ENCODE peak calls at places on chromosomes 5 and 9, in nine cellular contexts. P is transverse colon, R is prostate gland, H is uterus, N is heart left ventricle, F is body of pancreas, C is ovary, I is IMR-90, X is spleen. L is an unnamed sample.

GRCh38 chr9:5459289-5459829 is 9.0 kb downstream of the CD274 start:
- DNase-seq in N (no peak), P (no peak), I (no peak), F (no peak), C (no peak), R (no peak), X (no peak), H (no peak), L (no peak)

GRCh38 chr5:125083932-125084331 is 337.5 kb upstream of the ZNF608 start:
- DNase-seq in R (no peak), N (no peak), H (no peak), P (no peak), F (no peak), X (no peak), I (peak; percentile 93), C (no peak), L (no peak)

GRCh38 chr9:93060746-93061259 is 2.3 kb downstream of the SUSD3 start:
- DNase-seq in X (no peak), H (peak; percentile 83), C (peak; percentile 81), I (peak; percentile 41), F (peak; percentile 61), R (no peak), P (no peak), N (no peak), L (peak; percentile 85)

GRCh38 chr5:172266071-172266675 is 17.4 kb downstream of the UBTD2 start:
- DNase-seq in X (no peak), C (no peak), P (no peak), I (peak; percentile 25), N (no peak), F (no peak), H (no peak), R (no peak), L (no peak)

GRCh38 chr5:136016945-136017530 is 11.8 kb upstream of the TGFBI start:
- DNase-seq in C (no peak), I (peak; percentile 74), H (no peak), P (no peak), F (no peak), X (no peak), N (peak; percentile 45), R (no peak), L (no peak)

GRCh38 chr5:4700082-4700481 is 440.0 kb upstream of the ADAMTS16 start:
- DNase-seq in H (no peak), F (peak; percentile 58), X (no peak), N (peak; percentile 63), C (no peak), P (no peak), R (peak; percentile 73), I (no peak), L (peak; percentile 19)

GRCh38 chr5:123035950-123036390 is 555 bp downstream of the PPIC start:
- DNase-seq in R (peak; percentile 44), F (peak; percentile 71), C (peak; percentile 72), H (peak; percentile 47), I (peak; percentile 29), X (peak; percentile 78), N (peak; percentile 65), P (peak; percentile 58), L (peak; percentile 47)

GRCh38 chr9:37146372-37146771 is 26.0 kb downstream of the ZCCHC7 start:
- DNase-seq in H (no peak), C (no peak), X (no peak), N (no peak), F (no peak), P (no peak), R (no peak), I (no peak), L (no peak)

GRCh38 chr5:158063052-158063451 is 204.1 kb upstream of the CLINT1 start:
- DNase-seq in I (no peak), X (no peak), H (no peak), R (no peak), P (no peak), F (no peak), C (no peak), N (no peak), L (no peak)

GRCh38 chr5:38453506-38453905 is 102.9 kb downstream of the LIFR start:
- DNase-seq in C (no peak), R (no peak), H (no peak), I (no peak), X (no peak), N (no peak), F (no peak), P (no peak), L (no peak)

GRCh38 chr5:17189381-17190036 is 27.9 kb upstream of the BASP1 start:
- DNase-seq in R (peak; percentile 65), F (peak; percentile 66), H (peak; percentile 62), P (peak; percentile 83), X (peak; percentile 87), N (peak; percentile 83), C (peak; percentile 80), I (peak; percentile 86), L (no peak)

DNA sequence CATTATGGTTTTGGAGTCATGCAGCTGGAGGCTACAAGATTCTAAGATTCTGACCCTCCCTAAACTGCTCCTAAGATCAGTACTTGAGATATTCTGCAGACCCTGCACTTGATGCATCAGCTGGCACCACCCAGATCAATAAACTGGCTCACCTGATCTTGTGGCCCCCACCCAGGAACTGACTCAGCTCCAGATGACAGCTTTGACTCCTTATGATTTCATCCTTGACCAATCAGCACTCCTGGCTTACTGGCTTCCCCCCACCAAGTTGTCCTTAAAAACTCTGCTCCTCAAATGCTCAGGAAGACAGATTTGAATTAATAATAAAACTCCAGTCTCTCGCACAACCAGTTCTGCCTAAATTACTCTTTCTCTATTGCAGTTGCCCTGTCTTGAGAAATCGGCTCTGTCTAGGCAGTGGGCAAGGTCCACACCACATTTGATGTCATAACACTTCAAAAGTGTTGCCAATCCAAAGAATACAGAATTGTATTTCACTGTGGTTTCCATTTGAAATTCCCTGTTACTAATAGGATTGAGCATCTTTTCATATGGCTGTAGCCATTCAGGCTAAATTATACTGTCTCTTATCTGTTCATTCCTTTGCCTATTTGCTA is 14.8 kb upstream of the SLC30A5 start:
- DNase-seq in F (peak; percentile 45), I (no peak), H (no peak), N (no peak), C (no peak), P (no peak), X (no peak), R (no peak), L (no peak)
- TF ChIP-seq POLR2A in F (no peak), I (no peak), H (no peak), N (no peak), C (no peak), P (no peak), X (no peak), R (no peak), L (no peak)

GRCh38 chr5:134873494-134873893 is 677 bp upstream of the TXNDC15 start:
- DNase-seq in R (no peak), N (no peak), F (no peak), H (no peak), I (no peak), X (no peak), P (no peak), C (no peak), L (no peak)

GRCh38 chr5:134878403-134878802 is 4.2 kb downstream of the TXNDC15 start:
- DNase-seq in H (no peak), R (no peak), F (peak; percentile 73), I (no peak), C (no peak), N (no peak), P (peak; percentile 38), X (no peak), L (no peak)

GRCh38 chr5:134874831-134875655 is 872 bp downstream of the TXNDC15 start:
- DNase-seq in I (peak; percentile 88), R (peak; percentile 14), P (peak; percentile 67), X (peak; percentile 82), H (peak; percentile 74), F (peak; percentile 40), N (peak; percentile 79), C (peak; percentile 61), L (peak; percentile 86)

GRCh38 chr5:134877159-134877558 is 3.0 kb downstream of the TXNDC15 start:
- DNase-seq in X (no peak), C (no peak), N (no peak), F (no peak), P (no peak), I (no peak), H (no peak), R (no peak), L (no peak)

GRCh38 chr5:134873987-134874830 is at the start of gene TXNDC15:
- DNase-seq in C (peak; percentile 92), I (peak; percentile 86), R (peak; percentile 80), X (peak; percentile 98), P (peak; percentile 90), F (peak; percentile 87), H (peak; percentile 88), N (peak; percentile 94), L (peak; percentile 86)
- TF ChIP-seq POLR2A in C (peak; percentile 45), I (peak; percentile 76), R (peak; percentile 55), X (no peak), P (peak; percentile 75), F (peak; percentile 77), H (peak; percentile 66), N (no peak), L (peak; percentile 92)

DNA sequence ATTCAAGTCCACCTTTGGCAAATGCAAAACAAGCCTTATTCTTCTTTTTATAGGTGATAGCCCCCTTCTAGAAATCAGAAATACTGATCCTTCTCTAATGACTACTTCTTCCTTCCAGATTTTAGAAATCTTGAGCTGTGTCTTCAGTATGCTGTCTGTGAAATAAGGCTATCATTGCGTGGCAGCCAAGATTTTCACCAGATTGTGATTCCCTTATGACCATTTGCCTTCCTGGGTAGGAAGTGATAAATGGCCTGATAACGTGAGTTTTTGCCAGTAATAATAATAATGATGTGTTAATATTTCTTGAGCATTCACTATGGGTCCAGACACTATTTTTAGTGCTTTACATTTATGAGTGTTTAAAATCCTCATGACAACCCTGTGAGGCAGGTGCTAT is 80.9 kb downstream of the PIP5K1B start:
- DNase-seq in N (no peak), P (no peak), R (no peak), C (no peak), X (no peak), F (no peak), I (no peak), H (no peak), L (no peak)
- TF ChIP-seq POLR2A in N (no peak), P (no peak), R (no peak), C (no peak), X (no peak), F (no peak), I (no peak), H (no peak), L (no peak)

GRCh38 chr9:94859226-94859625 is 132.7 kb downstream of the AOPEP start:
- DNase-seq in R (no peak), N (no peak), C (no peak), P (no peak), F (no peak), X (no peak), I (no peak), H (no peak), L (no peak)

GRCh38 chr9:94861589-94862241 is 135.2 kb downstream of the AOPEP start:
- DNase-seq in R (no peak), P (no peak), X (no peak), H (no peak), N (no peak), F (no peak), C (no peak), I (peak; percentile 85), L (no peak)

GRCh38 chr9:94859891-94860290 is 133.4 kb downstream of the AOPEP start:
- DNase-seq in C (no peak), X (no peak), P (no peak), F (no peak), H (no peak), N (no peak), I (no peak), R (no peak), L (no peak)

GRCh38 chr9:94862242-94862610 is 135.7 kb downstream of the AOPEP start:
- DNase-seq in P (no peak), N (no peak), C (no peak), I (no peak), F (no peak), R (no peak), H (no peak), X (no peak), L (no peak)

GRCh38 chr9:94860678-94861588 is 134.4 kb downstream of the AOPEP start:
- DNase-seq in H (no peak), X (peak; percentile 89), R (no peak), P (peak; percentile 59), I (peak; percentile 89), C (no peak), N (no peak), F (no peak), L (no peak)
- TF ChIP-seq POLR2A in H (no peak), X (no peak), R (no peak), P (no peak), I (no peak), C (no peak), N (no peak), F (no peak), L (no peak)